ENCODE peak calls at places on chromosomes 3 and 15, in ten cellular contexts. N is stimulated activated naive B cell treated with anti-CD40 and anti-IgM and Interleukin-4, amounts not matched to agents 10 μg/mL and 1 μg/mL and 100 μg/mL, for 72 hours; W is kidney epithelial cell; V is NCI-H524; Y is activated T-cell treated with anti-CD3 and anti-CD28 coated beads for 1 hour; H is thoracic aorta; I is hypothalamus; J is EL; G is HT1080; K is stimulated activated CD4-positive, alpha-beta T cell treated with anti-CD3 and anti-CD28 coated beads, Interleukin-12 subunit alpha, Interleukin-12 subunit beta, amount 100 ng/mL, for 48 hours. S is an unnamed sample.

GRCh38 chr15:64847448-64847847 is 5.7 kb downstream of the PLEKHO2 start:
- DNase-seq in K (no peak), Y (no peak), H (no peak), N (no peak), V (no peak), G (no peak), J (no peak), I (no peak), W (no peak), S (no peak)

GRCh38 chr15:69812881-69813280 is 284.8 kb downstream of the TLE3 start:
- DNase-seq in I (no peak), N (no peak), G (no peak), W (no peak), Y (no peak), J (no peak), V (no peak), H (no peak), K (no peak), S (no peak)

GRCh38 chr15:51172190-51172589 is 77.5 kb upstream of the TNFAIP8L3 start:
- DNase-seq in H (no peak), G (no peak), J (peak), W (no peak), I (no peak), K (no peak), Y (no peak), N (no peak), V (no peak), S (no peak)

GRCh38 chr15:82692171-82692570 is 17.5 kb downstream of the AP3B2 start:
- DNase-seq in I (no peak), K (no peak), N (no peak), G (no peak), H (no peak), W (no peak), J (no peak), V (no peak), Y (no peak), S (no peak)

GRCh38 chr3:129278970-129279906 is 568 bp downstream of the HMCES start:
- DNase-seq in G (peak), I (no peak), V (peak), N (peak), K (peak), Y (peak), H (no peak), J (peak), W (peak), S (peak)

GRCh38 chr15:82849556-82850241 is 40.3 kb downstream of the WHAMM start:
- DNase-seq in I (no peak), G (no peak), Y (peak), N (peak), W (peak), H (no peak), V (peak), J (peak), K (peak), S (peak)

GRCh38 chr3:144028798-144029411 is 57.3 kb downstream of the DIPK2A start:
- DNase-seq in V (no peak), I (no peak), N (peak), G (no peak), K (no peak), J (no peak), Y (no peak), H (no peak), W (no peak), S (no peak)

GRCh38 chr3:144312702-144313101 is 341.1 kb downstream of the DIPK2A start:
- DNase-seq in N (no peak), Y (no peak), J (peak), I (no peak), W (no peak), K (no peak), G (no peak), V (no peak), H (no peak), S (no peak)

GRCh38 chr3:123447749-123448502 is 964 bp downstream of the ADCY5 start:
- DNase-seq in V (peak), K (peak), J (no peak), H (no peak), N (no peak), Y (peak), I (no peak), G (no peak), W (no peak), S (no peak)

GRCh38 chr3:54906763-54907162 is 21.1 kb downstream of the LRTM1 start:
- DNase-seq in Y (no peak), J (no peak), G (no peak), I (no peak), W (no peak), H (no peak), K (no peak), N (no peak), V (no peak), S (no peak)

GRCh38 chr3:123129532-123129931 is 62.7 kb downstream of the PDIA5 start:
- DNase-seq in G (no peak), Y (no peak), W (no peak), V (no peak), J (no peak), I (no peak), K (no peak), N (no peak), H (no peak), S (no peak)

GRCh38 chr3:106413683-106414082 is 544.9 kb upstream of the CBLB start:
- DNase-seq in K (no peak), W (no peak), N (no peak), Y (no peak), I (no peak), J (no peak), G (no peak), V (no peak), H (no peak), S (no peak)

GRCh38 chr3:69182588-69183299 is 60.3 kb upstream of the LMOD3 start:
- DNase-seq in W (no peak), H (no peak), J (peak), V (peak), I (no peak), K (no peak), G (peak), N (no peak), Y (no peak), S (no peak)

GRCh38 chr15:56758770-56759449 is 25.6 kb upstream of the ZNF280D start:
- DNase-seq in J (peak), I (no peak), G (peak), K (no peak), H (no peak), Y (no peak), N (no peak), W (no peak), V (no peak), S (no peak)

GRCh38 chr15:36458406-36458805 is 121.0 kb upstream of the CDIN1 start:
- DNase-seq in W (no peak), V (no peak), I (no peak), G (no peak), J (no peak), K (no peak), N (no peak), H (no peak), Y (no peak), S (no peak)

GRCh38 chr3:190414297-190414696 is 26.3 kb downstream of the CLDN16 start:
- DNase-seq in N (no peak), K (no peak), G (no peak), J (no peak), Y (no peak), W (no peak), H (no peak), I (no peak), V (no peak), S (no peak)

GRCh38 chr3:59133350-59133749 is 83.5 kb upstream of the CFAP20DC start:
- DNase-seq in I (no peak), W (no peak), H (no peak), Y (no peak), J (no peak), K (no peak), N (no peak), V (no peak), G (no peak), S (no peak)

GRCh38 chr15:51816615-51817014 is 12.8 kb upstream of the TMOD3 start:
- DNase-seq in Y (no peak), W (no peak), H (no peak), J (no peak), I (no peak), G (no peak), N (no peak), V (no peak), K (no peak), S (no peak)

GRCh38 chr3:128734523-128735189 is 8.7 kb downstream of the RAB7A start:
- DNase-seq in W (no peak), N (no peak), G (no peak), I (no peak), Y (no peak), H (no peak), K (no peak), J (no peak), V (no peak), S (no peak)

GRCh38 chr15:66948294-66948693 is 117.1 kb upstream of the SMAD3 start:
- DNase-seq in K (no peak), W (no peak), V (no peak), G (peak), Y (no peak), N (no peak), I (no peak), H (no peak), J (peak), S (no peak)

GRCh38 chr15:66481107-66481856 is 16.3 kb downstream of the SNAPC5 start:
- DNase-seq in N (no peak), I (no peak), Y (no peak), W (peak), V (no peak), J (peak), K (no peak), H (no peak), G (peak), S (no peak)